ENCODE peak calls at places on chromosomes 6 and 20, in five cellular contexts. L is HCT116, G is NCI-H1092 treated with DMSO at 0.1 percent for 48 hours, D is BE2C, J is AG10803. Q is an unnamed sample.

GRCh38 chr20:62776692-62777527 is 19.4 kb upstream of the MRGBP start:
- DNase-seq in D (peak), G (no peak), J (no peak), L (peak), Q (no peak)

GRCh38 chr6:101117397-101118185 is 236.5 kb upstream of the ASCC3 start:
- DNase-seq in G (no peak), L (no peak), J (no peak), D (no peak), Q (no peak)

GRCh38 chr20:18989736-18990474 is 176.3 kb downstream of the SCP2D1 start:
- DNase-seq in G (no peak), D (no peak), L (no peak), J (peak), Q (no peak)

GRCh38 chr20:47998736-47999135 is 213.5 kb upstream of the SULF2 start:
- DNase-seq in J (peak), G (no peak), L (no peak), D (no peak), Q (no peak)

GRCh38 chr20:33276303-33277113 is 6.5 kb upstream of the BPIFB1 start:
- DNase-seq in D (peak), J (no peak), G (no peak), L (no peak), Q (no peak)

GRCh38 chr6:150599199-150600002 is at the start of gene PLEKHG1:
- DNase-seq in J (peak), L (peak), G (peak), D (peak), Q (peak)

GRCh38 chr20:57399587-57400261 is 8.5 kb downstream of the RBM38 start:
- DNase-seq in D (no peak), J (no peak), L (no peak), G (no peak), Q (peak)

GRCh38 chr6:9025796-9026195 is 590.5 kb upstream of the SLC35B3 start:
- DNase-seq in J (peak), D (no peak), L (no peak), G (no peak), Q (no peak)

GRCh38 chr6:167730441-167730840 is 96.3 kb upstream of the AFDN start:
- DNase-seq in J (no peak), G (no peak), L (no peak), D (no peak), Q (no peak)

GRCh38 chr6:109069746-109070145 is 24.9 kb downstream of the SESN1 start:
- DNase-seq in L (no peak), G (no peak), D (no peak), J (peak), Q (no peak)

GRCh38 chr20:47489448-47489872 is 12.2 kb upstream of the NCOA3 start:
- DNase-seq in G (no peak), D (no peak), J (no peak), L (no peak), Q (no peak)

GRCh38 chr6:166926748-166927147 is 29.6 kb downstream of the RNASET2 start:
- DNase-seq in D (peak), J (no peak), L (no peak), G (no peak), Q (no peak)

GRCh38 chr6:126620747-126621146 is 280.8 kb downstream of the CENPW start:
- DNase-seq in D (no peak), G (no peak), J (no peak), L (no peak), Q (no peak)

GRCh38 chr6:24666097-24666615 is 543 bp downstream of the TDP2 start:
- DNase-seq in L (no peak), D (peak), J (peak), G (peak), Q (peak)

GRCh38 chr6:27829453-27830211 is 82.6 kb downstream of the OR2B2 start:
- DNase-seq in G (no peak), J (no peak), D (no peak), L (no peak), Q (no peak)

GRCh38 chr6:114739656-114740055 is 396.8 kb upstream of the HS3ST5 start:
- DNase-seq in D (peak), L (no peak), G (peak), J (no peak), Q (no peak)

GRCh38 chr20:35297153-35297552 is 4.9 kb upstream of the FAM83C start:
- DNase-seq in G (no peak), D (no peak), J (no peak), L (no peak), Q (no peak)

GRCh38 chr6:114083251-114083650 is 112.3 kb upstream of the HDAC2 start:
- DNase-seq in G (no peak), D (no peak), L (no peak), J (no peak), Q (no peak)

GRCh38 chr20:51385941-51386530 is 156.5 kb downstream of the NFATC2 start:
- DNase-seq in G (peak), D (peak), L (peak), J (peak), Q (peak)

GRCh38 chr20:2799688-2800589 is 488 bp downstream of the CPXM1 start:
- DNase-seq in D (no peak), L (no peak), G (no peak), J (no peak), Q (peak)

GRCh38 chr20:63527184-63527583 is 6.6 kb downstream of the PPDPF start:
- DNase-seq in L (no peak), J (no peak), D (no peak), G (no peak), Q (no peak)

GRCh38 chr20:58553166-58553696 is 38.0 kb upstream of the APCDD1L start:
- DNase-seq in G (no peak), J (no peak), L (no peak), D (no peak), Q (no peak)

GRCh38 chr6:84554069-84554468 is 210.3 kb downstream of the TBX18 start:
- DNase-seq in G (no peak), D (no peak), L (no peak), J (peak), Q (no peak)

GRCh38 chr6:35177139-35177538 is 36.0 kb upstream of the TCP11 start:
- DNase-seq in G (no peak), J (no peak), L (no peak), D (no peak), Q (no peak)

GRCh38 chr6:26104457-26105108 is 17.4 kb downstream of the HFE start:
- DNase-seq in G (no peak), J (no peak), L (peak), D (no peak), Q (peak)

GRCh38 chr20:50003253-50003656 is 20.5 kb downstream of the SNAI1 start:
- DNase-seq in D (no peak), G (no peak), J (peak), L (no peak), Q (no peak)

GRCh38 chr6:69096681-69097080 is 461.6 kb downstream of the ADGRB3 start:
- DNase-seq in J (no peak), D (no peak), G (no peak), L (no peak), Q (no peak)

GRCh38 chr20:32320305-32320704 is 37.8 kb upstream of the ASXL1 start:
- DNase-seq in D (no peak), G (no peak), J (no peak), L (no peak), Q (no peak)

GRCh38 chr6:161710698-161711097 is 436.8 kb upstream of the AGPAT4 start:
- DNase-seq in D (no peak), G (no peak), J (no peak), L (no peak), Q (no peak)

GRCh38 chr6:25267662-25268061 is 11.5 kb upstream of the CARMIL1 start:
- DNase-seq in D (no peak), J (no peak), G (no peak), L (no peak), Q (no peak)